ENCODE peak calls at places on chromosome X, in ten cellular contexts. P is HFF-Myc, I is IMR-90, Q is coronary artery, J is neural progenitor cell, A is upper lobe of right lung, Y is stomach, U is mammary epithelial cell, W is activated B cell treated with CpG ODN at 0.5 μM for 24 hours, M is upper lobe of left lung. O is an unnamed sample.

GRCh38 chrX:2609431-2610238 is 81.5 kb upstream of the CD99 start:
- DNase-seq in P (no peak), I (peak; percentile 17), Q (no peak), J (peak; percentile 44), A (no peak), Y (no peak), U (peak; percentile 34), W (no peak), M (no peak), O (no peak)

GRCh38 chrX:99800016-99800415 is 610.1 kb downstream of the PCDH19 start:
- DNase-seq in P (no peak), I (no peak), Q (no peak), J (no peak), A (no peak), Y (no peak), U (no peak), W (no peak), M (no peak), O (no peak)

GRCh38 chrX:99469439-99469838 is 940.6 kb downstream of the PCDH19 start:
- DNase-seq in P (no peak), I (no peak), Q (no peak), J (no peak), A (no peak), Y (no peak), U (no peak), W (no peak), M (no peak), O (no peak)

GRCh38 chrX:64580035-64580434 is 184.8 kb upstream of the MTMR8 start:
- DNase-seq in P (no peak), I (no peak), Q (no peak), J (peak; percentile 50), A (no peak), Y (no peak), U (no peak), W (no peak), M (no peak), O (no peak)

GRCh38 chrX:81377329-81377728 is 175.4 kb downstream of the SH3BGRL start:
- DNase-seq in P (peak; percentile 1), I (peak; percentile 27), Q (no peak), J (peak; percentile 4), A (no peak), Y (no peak), U (peak; percentile 8), W (no peak), M (no peak), O (no peak)

GRCh38 chrX:97322401-97322800 is 438.7 kb downstream of the RPA4 start:
- DNase-seq in P (no peak), I (peak; percentile 51), Q (no peak), J (no peak), A (no peak), Y (no peak), U (peak; percentile 3), W (no peak), M (no peak), O (no peak)

GRCh38 chrX:119500061-119500800 is 32.0 kb downstream of the SLC25A5 start:
- DNase-seq in P (no peak), I (no peak), Q (no peak), J (no peak), A (no peak), Y (no peak), U (no peak), W (no peak), M (no peak), O (no peak)

GRCh38 chrX:41110801-41111625 is 25.8 kb downstream of the USP9X start:
- DNase-seq in P (no peak), I (peak; percentile 43), Q (no peak), J (peak; percentile 31), A (no peak), Y (no peak), U (no peak), W (no peak), M (no peak), O (no peak)

GRCh38 chrX:136453114-136453513 is 34.6 kb upstream of the BRS3 start:
- DNase-seq in P (no peak), I (no peak), Q (no peak), J (no peak), A (no peak), Y (no peak), U (no peak), W (no peak), M (no peak), O (no peak)

GRCh38 chrX:15946783-15947550 is 92.4 kb upstream of the AP1S2 start:
- DNase-seq in P (peak; percentile 54), I (peak; percentile 86), Q (no peak), J (no peak), A (no peak), Y (no peak), U (peak; percentile 92), W (no peak), M (no peak), O (no peak)

GRCh38 chrX:154056739-154057367 is 37.2 kb upstream of the IRAK1 start:
- DNase-seq in P (no peak), I (peak; percentile 20), Q (no peak), J (no peak), A (no peak), Y (no peak), U (peak; percentile 16), W (no peak), M (peak; percentile 68), O (no peak)

GRCh38 chrX:153439977-153440376 is 5.9 kb downstream of the TREX2 start:
- DNase-seq in P (no peak), I (no peak), Q (no peak), J (no peak), A (no peak), Y (no peak), U (no peak), W (no peak), M (no peak), O (no peak)

GRCh38 chrX:65607070-65607742 is 60.2 kb upstream of the MSN start:
- DNase-seq in P (no peak), I (peak; percentile 42), Q (no peak), J (no peak), A (no peak), Y (no peak), U (peak; percentile 71), W (no peak), M (no peak), O (no peak)

GRCh38 chrX:68985135-68985725 is 156.4 kb downstream of the EFNB1 start:
- DNase-seq in P (no peak), I (no peak), Q (no peak), J (no peak), A (no peak), Y (no peak), U (no peak), W (no peak), M (no peak), O (no peak)

DNA sequence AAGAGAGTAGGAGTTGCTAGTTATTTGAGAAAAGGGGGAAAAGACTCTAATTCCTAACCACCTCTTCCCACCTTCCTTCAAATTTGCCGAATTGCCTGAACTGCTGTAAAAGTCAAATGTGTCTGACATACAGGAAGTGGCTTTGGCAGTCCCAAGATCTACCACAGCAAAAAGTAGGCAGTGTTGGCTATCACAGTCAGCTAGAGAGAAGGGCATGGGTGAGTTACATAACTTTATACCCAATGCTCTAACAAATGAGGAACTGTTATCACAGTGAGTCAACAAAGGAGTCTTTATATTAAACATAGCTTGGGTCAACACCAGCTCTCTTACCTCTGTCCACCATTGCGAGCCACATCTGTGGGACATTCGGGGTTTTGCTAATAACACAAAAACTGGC is 2.4 kb upstream of the MBNL3 start:
- DNase-seq in P (no peak), I (no peak), Q (no peak), J (no peak), A (no peak), Y (no peak), U (peak; percentile 65), W (no peak), M (peak; percentile 33), O (no peak)
- TF ChIP-seq CTCF in P (no peak), I (no peak), Q (no peak), J (no peak), A (peak; percentile 15), Y (no peak), U (peak; percentile 35), W (no peak), M (peak; percentile 34), O (no peak)

GRCh38 chrX:53831662-53832635 is 145.4 kb upstream of the HUWE1 start:
- DNase-seq in P (peak; percentile 2), I (peak; percentile 7), Q (no peak), J (peak; percentile 45), A (no peak), Y (no peak), U (peak; percentile 41), W (peak; percentile 15), M (peak; percentile 28), O (no peak)
- TF ChIP-seq CTCF in P (peak; percentile 33), I (peak; percentile 35), Q (no peak), J (peak; percentile 47), A (peak; percentile 42), Y (peak; percentile 19), U (peak; percentile 66), W (no peak), M (no peak), O (no peak)

GRCh38 chrX:113260474-113260873 is 419.8 kb upstream of the AMOT start:
- DNase-seq in P (no peak), I (no peak), Q (no peak), J (peak; percentile 8), A (no peak), Y (no peak), U (no peak), W (no peak), M (no peak), O (no peak)
- TF ChIP-seq CTCF in P (no peak), I (no peak), Q (no peak), J (peak; percentile 52), A (no peak), Y (no peak), U (peak; percentile 17), W (no peak), M (no peak), O (peak; percentile 37)

DNA sequence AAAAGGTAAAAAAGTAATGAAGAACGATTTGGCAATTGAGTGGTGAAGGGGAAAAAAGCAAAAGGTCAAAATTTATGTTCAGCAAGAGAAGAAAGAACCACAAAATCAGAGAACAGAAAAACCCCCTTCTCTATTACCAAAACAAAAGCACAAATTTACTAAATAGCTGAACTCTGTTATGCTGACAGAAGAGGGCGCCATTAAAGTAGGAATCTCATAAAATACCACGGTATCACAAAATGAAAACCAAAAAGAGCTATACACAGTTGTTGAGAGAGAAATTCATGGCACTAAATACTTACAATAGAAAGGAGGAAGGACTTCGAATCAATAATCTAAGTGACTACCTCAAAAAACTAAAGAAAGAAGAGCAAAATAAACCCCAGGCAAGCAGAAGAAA is 69.6 kb upstream of the CXorf66 start:
- DNase-seq in P (no peak), I (no peak), Q (no peak), J (peak; percentile 37), A (no peak), Y (no peak), U (no peak), W (no peak), M (no peak), O (no peak)
- TF ChIP-seq CTCF in P (no peak), I (peak; percentile 28), Q (no peak), J (peak; percentile 62), A (no peak), Y (no peak), U (peak; percentile 40), W (no peak), M (no peak), O (peak; percentile 29)

DNA sequence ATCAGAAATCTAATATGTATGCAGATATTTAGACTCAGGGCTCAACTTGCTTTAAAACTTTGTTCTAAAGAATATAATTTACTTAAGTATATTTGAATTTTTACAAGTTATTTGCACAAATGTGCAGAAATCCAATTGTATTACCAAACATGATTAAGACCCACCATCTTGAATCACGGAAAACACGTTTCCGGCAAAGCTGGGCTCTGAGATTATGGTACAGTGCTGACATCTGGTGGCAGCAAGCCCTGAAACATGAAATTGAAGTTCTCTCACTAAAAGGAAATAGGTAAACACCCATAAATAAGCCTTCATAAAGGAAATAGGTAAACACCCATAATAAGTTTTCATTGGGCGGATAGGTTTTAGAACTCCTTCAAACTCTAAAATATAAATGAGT is 98.3 kb upstream of the MAOA start:
- DNase-seq in P (no peak), I (peak; percentile 49), Q (no peak), J (peak; percentile 74), A (no peak), Y (peak; percentile 63), U (peak; percentile 31), W (peak; percentile 18), M (peak; percentile 43), O (peak; percentile 50)
- TF ChIP-seq CTCF in P (peak; percentile 50), I (peak; percentile 61), Q (peak; percentile 31), J (peak; percentile 87), A (peak; percentile 59), Y (peak; percentile 27), U (peak; percentile 81), W (no peak), M (peak; percentile 26), O (peak; percentile 66)

O was measured in mesothelial cell of epicardium.